ENCODE peak calls at places on chromosomes 7 and 10, in nine cellular contexts. P, S, B, X, K, T, Z, M and O are unnamed samples.

GRCh38 chr10:11049772-11050171 is 32.1 kb downstream of the CELF2 start:
- DNase-seq in K (no peak), T (no peak), X (no peak), M (no peak), P (no peak), S (no peak), Z (no peak), B (no peak), O (no peak)

GRCh38 chr7:2626498-2627117 is 5.2 kb upstream of the TTYH3 start:
- DNase-seq in M (peak), B (no peak), T (no peak), P (peak), Z (no peak), S (no peak), X (no peak), K (no peak), O (no peak)

GRCh38 chr10:112374724-112375541 is 1.0 kb downstream of the ACSL5 start:
- DNase-seq in K (no peak), T (no peak), M (no peak), B (peak), Z (no peak), P (peak), X (no peak), S (no peak), O (peak)

GRCh38 chr10:46992794-46993552 is 81.7 kb downstream of the PTPN20 start:
- DNase-seq in P (peak), T (no peak), M (peak), K (no peak), X (no peak), B (no peak), S (peak), Z (peak), O (peak)

GRCh38 chr10:129323311-129323710 is 143.7 kb upstream of the MGMT start:
- DNase-seq in K (no peak), X (no peak), M (no peak), B (no peak), Z (no peak), P (no peak), S (no peak), T (no peak), O (no peak)

GRCh38 chr10:80966326-80966986 is 428.8 kb downstream of the SH2D4B start:
- DNase-seq in M (no peak), P (no peak), T (no peak), S (no peak), X (no peak), K (no peak), B (no peak), Z (no peak), O (no peak)

GRCh38 chr10:130857631-130858295 is 453.8 kb downstream of the TCERG1L start:
- DNase-seq in T (no peak), Z (no peak), B (no peak), S (no peak), X (no peak), P (no peak), K (no peak), M (no peak), O (no peak)

GRCh38 chr7:77940647-77941046 is 142.1 kb downstream of the PHTF2 start:
- DNase-seq in M (peak), S (peak), X (peak), P (peak), T (no peak), Z (peak), B (no peak), K (no peak), O (peak)

GRCh38 chr7:29253225-29253624 is 58.6 kb downstream of the CHN2 start:
- DNase-seq in Z (no peak), B (no peak), S (no peak), M (no peak), K (no peak), T (no peak), P (no peak), X (no peak), O (no peak)

GRCh38 chr10:43421519-43421918 is 12.5 kb upstream of the HNRNPF start:
- DNase-seq in P (peak), X (no peak), M (no peak), T (no peak), Z (no peak), B (no peak), S (no peak), K (no peak), O (no peak)

GRCh38 chr10:23514321-23514720 is 75.4 kb downstream of the OTUD1 start:
- DNase-seq in S (no peak), M (no peak), B (no peak), X (no peak), K (no peak), Z (no peak), T (no peak), P (no peak), O (no peak)

GRCh38 chr10:126895214-126895781 is 9.9 kb upstream of the DOCK1 start:
- DNase-seq in M (no peak), Z (no peak), B (peak), X (no peak), P (no peak), S (no peak), K (no peak), T (no peak), O (peak)

GRCh38 chr10:75398630-75399460 is 2.7 kb downstream of the ZNF503 start:
- DNase-seq in Z (no peak), B (no peak), T (no peak), X (no peak), P (peak), K (no peak), S (no peak), M (peak), O (no peak)